ENCODE peak calls at places on chromosomes 1 and 21, in four cellular contexts. One of them, this sample, is unnamed.

GRCh38 chr1:187306671-187307415 is 478.1 kb downstream of the PLA2G4A start:
- DNase-seq in transverse colon: no peak
- DNase-seq in fibroblast of villous mesenchyme: no peak
- DNase-seq in GM20000: no peak
- DNase-seq in this sample: no peak

GRCh38 chr1:37035014-37035686 is 835 bp upstream of the GRIK3 start:
- DNase-seq in transverse colon: no peak
- DNase-seq in fibroblast of villous mesenchyme: no peak
- DNase-seq in GM20000: peak
- DNase-seq in this sample: no peak

GRCh38 chr1:223403184-223403815 is 10.1 kb downstream of the CCDC185 start:
- DNase-seq in transverse colon: no peak
- DNase-seq in fibroblast of villous mesenchyme: peak
- DNase-seq in GM20000: no peak
- DNase-seq in this sample: peak

GRCh38 chr1:22888320-22889075 is 84.2 kb downstream of the LACTBL1 start:
- DNase-seq in transverse colon: no peak
- DNase-seq in fibroblast of villous mesenchyme: peak
- DNase-seq in GM20000: no peak
- DNase-seq in this sample: peak

GRCh38 chr21:42316891-42317290 is 1.7 kb upstream of the TFF3 start:
- DNase-seq in transverse colon: peak
- DNase-seq in fibroblast of villous mesenchyme: no peak
- DNase-seq in GM20000: no peak
- DNase-seq in this sample: no peak

GRCh38 chr1:96259399-96259798 is 462.2 kb upstream of the PTBP2 start:
- DNase-seq in transverse colon: no peak
- DNase-seq in fibroblast of villous mesenchyme: peak
- DNase-seq in GM20000: no peak
- DNase-seq in this sample: no peak

GRCh38 chr1:174812656-174813055 is 187.1 kb upstream of the CACYBP start:
- DNase-seq in transverse colon: no peak
- DNase-seq in fibroblast of villous mesenchyme: no peak
- DNase-seq in GM20000: no peak
- DNase-seq in this sample: peak

GRCh38 chr1:10651793-10652192 is 144.7 kb downstream of the CASZ1 start:
- DNase-seq in transverse colon: no peak
- DNase-seq in fibroblast of villous mesenchyme: no peak
- DNase-seq in GM20000: no peak
- DNase-seq in this sample: no peak

GRCh38 chr1:111221633-111222286 is 5.8 kb upstream of the CHI3L2 start:
- DNase-seq in transverse colon: peak
- DNase-seq in fibroblast of villous mesenchyme: peak
- DNase-seq in GM20000: peak
- DNase-seq in this sample: no peak

GRCh38 chr1:51235611-51236547 is at the start of gene RNF11:
- DNase-seq in transverse colon: peak
- DNase-seq in fibroblast of villous mesenchyme: peak
- DNase-seq in GM20000: peak
- DNase-seq in this sample: peak
- TF ChIP-seq CTCF in transverse colon: peak
- TF ChIP-seq CTCF in fibroblast of villous mesenchyme: no peak
- TF ChIP-seq CTCF in GM20000: no peak
- TF ChIP-seq CTCF in this sample: no peak

GRCh38 chr1:8159470-8160024 is 133.4 kb upstream of the ERRFI1 start:
- DNase-seq in transverse colon: no peak
- DNase-seq in fibroblast of villous mesenchyme: no peak
- DNase-seq in GM20000: no peak
- DNase-seq in this sample: no peak
- TF ChIP-seq CTCF in transverse colon: no peak
- TF ChIP-seq CTCF in fibroblast of villous mesenchyme: no peak
- TF ChIP-seq CTCF in GM20000: no peak
- TF ChIP-seq CTCF in this sample: no peak

GRCh38 chr1:65946376-65946775 is 153.7 kb downstream of the PDE4B start:
- DNase-seq in transverse colon: no peak
- DNase-seq in fibroblast of villous mesenchyme: no peak
- DNase-seq in GM20000: no peak
- DNase-seq in this sample: peak

GRCh38 chr1:65949933-65950332 is 157.2 kb downstream of the PDE4B start:
- DNase-seq in transverse colon: no peak
- DNase-seq in fibroblast of villous mesenchyme: no peak
- DNase-seq in GM20000: no peak
- DNase-seq in this sample: no peak

GRCh38 chr1:65946960-65947359 is 154.3 kb downstream of the PDE4B start:
- DNase-seq in transverse colon: no peak
- DNase-seq in fibroblast of villous mesenchyme: peak
- DNase-seq in GM20000: no peak
- DNase-seq in this sample: no peak

GRCh38 chr1:65949230-65949626 is 156.5 kb downstream of the PDE4B start:
- DNase-seq in transverse colon: peak
- DNase-seq in fibroblast of villous mesenchyme: peak
- DNase-seq in GM20000: no peak
- DNase-seq in this sample: peak

DNA sequence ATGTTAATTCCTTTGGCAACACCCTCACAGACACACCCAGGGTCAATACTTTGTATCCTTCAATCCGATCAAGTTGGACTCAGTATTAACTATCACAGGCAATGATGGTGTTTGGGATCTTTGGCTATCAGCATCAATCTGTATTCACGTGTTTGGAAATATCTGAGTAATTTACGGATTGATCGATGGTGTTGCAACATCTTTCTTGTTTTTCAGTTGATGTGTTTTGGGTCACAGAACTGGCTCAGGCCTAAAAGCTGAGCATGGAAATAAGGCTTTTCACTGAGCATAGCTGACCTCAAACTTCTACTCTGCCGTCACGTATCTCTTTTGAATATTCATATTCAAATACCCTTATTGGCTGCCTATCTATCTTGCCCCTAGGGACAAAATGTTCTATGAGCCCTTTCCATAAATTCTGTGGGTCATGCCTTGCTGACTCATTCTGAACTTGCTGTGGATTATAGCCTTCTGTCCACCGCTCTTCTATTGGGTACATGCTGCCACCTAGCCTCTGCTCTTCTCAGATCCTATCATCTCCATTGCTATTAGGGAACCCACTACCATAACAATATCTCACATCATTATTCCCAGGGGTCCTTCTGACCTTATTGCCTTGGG is 156.0 kb downstream of the PDE4B start:
- DNase-seq in transverse colon: peak
- DNase-seq in fibroblast of villous mesenchyme: peak
- DNase-seq in GM20000: no peak
- DNase-seq in this sample: peak
- TF ChIP-seq CTCF in transverse colon: peak
- TF ChIP-seq CTCF in fibroblast of villous mesenchyme: peak
- TF ChIP-seq CTCF in GM20000: no peak
- TF ChIP-seq CTCF in this sample: peak

GRCh38 chr1:50420689-50421365 is 2.4 kb downstream of the DMRTA2 start:
- DNase-seq in transverse colon: no peak
- DNase-seq in fibroblast of villous mesenchyme: no peak
- DNase-seq in GM20000: peak
- DNase-seq in this sample: no peak
- TF ChIP-seq CTCF in transverse colon: no peak
- TF ChIP-seq CTCF in fibroblast of villous mesenchyme: no peak
- TF ChIP-seq CTCF in GM20000: peak
- TF ChIP-seq CTCF in this sample: no peak

GRCh38 chr1:109786531-109787021 is 22.9 kb upstream of the EPS8L3 start:
- DNase-seq in transverse colon: peak
- DNase-seq in fibroblast of villous mesenchyme: peak
- DNase-seq in GM20000: no peak
- DNase-seq in this sample: no peak
- TF ChIP-seq CTCF in transverse colon: no peak
- TF ChIP-seq CTCF in fibroblast of villous mesenchyme: no peak
- TF ChIP-seq CTCF in GM20000: no peak
- TF ChIP-seq CTCF in this sample: no peak

GRCh38 chr1:228455715-228456114 is 31.5 kb upstream of the RNF187 start:
- DNase-seq in transverse colon: no peak
- DNase-seq in fibroblast of villous mesenchyme: peak
- DNase-seq in GM20000: no peak
- DNase-seq in this sample: peak
- TF ChIP-seq CTCF in transverse colon: no peak
- TF ChIP-seq CTCF in fibroblast of villous mesenchyme: peak
- TF ChIP-seq CTCF in GM20000: no peak
- TF ChIP-seq CTCF in this sample: peak

GRCh38 chr1:183296782-183297181 is 110.7 kb downstream of the LAMC2 start:
- DNase-seq in transverse colon: no peak
- DNase-seq in fibroblast of villous mesenchyme: no peak
- DNase-seq in GM20000: no peak
- DNase-seq in this sample: no peak
- TF ChIP-seq CTCF in transverse colon: no peak
- TF ChIP-seq CTCF in fibroblast of villous mesenchyme: no peak
- TF ChIP-seq CTCF in GM20000: no peak
- TF ChIP-seq CTCF in this sample: no peak

This sample was measured in fibroblast of mammary gland.